ENCODE peak calls at places on chromosomes 7 and 10, in five cellular contexts. One of them, this sample, is unnamed.

GRCh38 chr10:31739146-31739545 is 189.5 kb downstream of the ARHGAP12 start:
- DNase-seq in HEK293T: no peak
- DNase-seq in GM12878: no peak
- DNase-seq in HepG2: no peak
- DNase-seq in K562: no peak
- DNase-seq in this sample: no peak

GRCh38 chr7:79176859-79177477 is 276.5 kb downstream of the MAGI2 start:
- DNase-seq in HEK293T: peak; percentile 29
- DNase-seq in GM12878: no peak
- DNase-seq in HepG2: peak; percentile 10
- DNase-seq in K562: no peak
- DNase-seq in this sample: peak; percentile 23

GRCh38 chr7:29424984-29425309 is 138.7 kb upstream of the PRR15 start:
- DNase-seq in HEK293T: no peak
- DNase-seq in GM12878: no peak
- DNase-seq in HepG2: no peak
- DNase-seq in K562: no peak
- DNase-seq in this sample: no peak

GRCh38 chr10:61225939-61226338 is 227.2 kb downstream of the TMEM26 start:
- DNase-seq in HEK293T: no peak
- DNase-seq in GM12878: no peak
- DNase-seq in HepG2: no peak
- DNase-seq in K562: no peak
- DNase-seq in this sample: no peak

GRCh38 chr7:42914009-42914725 is 2.3 kb upstream of the C7orf25 start:
- DNase-seq in HEK293T: no peak
- DNase-seq in GM12878: no peak
- DNase-seq in HepG2: no peak
- DNase-seq in K562: no peak
- DNase-seq in this sample: no peak

GRCh38 chr7:157564518-157565177 is 227.8 kb downstream of the DNAJB6 start:
- DNase-seq in HEK293T: no peak
- DNase-seq in GM12878: no peak
- DNase-seq in HepG2: no peak
- DNase-seq in K562: no peak
- DNase-seq in this sample: no peak

GRCh38 chr10:681670-682318 is 7.7 kb downstream of the DIP2C start:
- DNase-seq in HEK293T: no peak
- DNase-seq in GM12878: no peak
- DNase-seq in HepG2: peak; percentile 33
- DNase-seq in K562: no peak
- DNase-seq in this sample: no peak

GRCh38 chr7:158753900-158754299 is 49.3 kb upstream of the NCAPG2 start:
- DNase-seq in HEK293T: no peak
- DNase-seq in GM12878: no peak
- DNase-seq in HepG2: no peak
- DNase-seq in K562: no peak
- DNase-seq in this sample: no peak

GRCh38 chr10:5546891-5547683 is 22.3 kb downstream of the CALML3 start:
- DNase-seq in HEK293T: no peak
- DNase-seq in GM12878: no peak
- DNase-seq in HepG2: peak; percentile 34
- DNase-seq in K562: no peak
- DNase-seq in this sample: no peak

GRCh38 chr7:11830582-11831382 is 1.2 kb downstream of the THSD7A start:
- DNase-seq in HEK293T: no peak
- DNase-seq in GM12878: no peak
- DNase-seq in HepG2: no peak
- DNase-seq in K562: no peak
- DNase-seq in this sample: peak; percentile 50

GRCh38 chr10:58807631-58808024 is 295.0 kb downstream of the BICC1 start:
- DNase-seq in HEK293T: no peak
- DNase-seq in GM12878: no peak
- DNase-seq in HepG2: peak; percentile 73
- DNase-seq in K562: no peak
- DNase-seq in this sample: no peak

GRCh38 chr7:148147438-148147837 is 443.1 kb upstream of the C7orf33 start:
- DNase-seq in HEK293T: no peak
- DNase-seq in GM12878: no peak
- DNase-seq in HepG2: no peak
- DNase-seq in K562: no peak
- DNase-seq in this sample: no peak

GRCh38 chr7:66964391-66964790 is 31.0 kb downstream of the SBDS start:
- DNase-seq in HEK293T: no peak
- DNase-seq in GM12878: no peak
- DNase-seq in HepG2: no peak
- DNase-seq in K562: no peak
- DNase-seq in this sample: no peak

GRCh38 chr7:114851406-114852025 is 70.4 kb upstream of the MDFIC start:
- DNase-seq in HEK293T: peak; percentile 10
- DNase-seq in GM12878: no peak
- DNase-seq in HepG2: no peak
- DNase-seq in K562: no peak
- DNase-seq in this sample: no peak

GRCh38 chr10:104640339-104641149 is 546 bp upstream of the SORCS3 start:
- DNase-seq in HEK293T: no peak
- DNase-seq in GM12878: no peak
- DNase-seq in HepG2: no peak
- DNase-seq in K562: no peak
- DNase-seq in this sample: peak; percentile 73

DNA sequence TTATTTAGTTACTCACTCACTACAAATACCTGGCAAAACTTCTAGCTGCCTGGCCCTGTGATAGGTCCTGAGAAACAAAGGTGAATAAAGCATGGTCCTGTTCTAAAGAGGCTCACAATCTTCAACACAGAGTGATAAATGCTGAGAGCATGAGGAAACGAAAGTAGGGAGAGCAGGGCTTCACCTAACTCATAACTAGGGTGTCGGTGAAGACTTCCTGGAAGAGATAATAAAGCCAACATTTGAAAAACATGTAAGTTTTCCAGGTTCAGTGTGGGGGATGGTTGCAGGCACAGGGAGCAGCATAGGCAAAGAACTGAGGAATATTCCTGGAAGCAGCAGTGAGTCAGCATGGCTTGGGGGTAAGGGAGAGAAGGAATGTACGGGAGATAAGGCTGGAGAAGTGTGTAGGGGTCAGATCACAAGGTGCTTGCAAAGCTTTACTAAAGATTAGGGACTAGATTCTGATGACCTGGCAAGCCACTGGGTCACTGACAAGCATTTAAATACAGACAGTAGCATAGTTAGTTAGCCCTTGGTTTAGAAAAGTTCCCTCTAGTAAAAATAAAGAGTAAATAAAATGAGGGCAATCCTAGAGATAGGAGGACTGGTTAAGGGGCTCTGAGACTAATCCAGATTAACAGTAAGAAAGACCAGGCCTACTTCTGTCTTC is 5.1 kb downstream of the KEL start:
- DNase-seq in HEK293T: no peak
- DNase-seq in GM12878: no peak
- DNase-seq in HepG2: no peak
- DNase-seq in K562: peak; percentile 57
- DNase-seq in this sample: no peak
- TF ChIP-seq FOXM1 in HEK293T: no peak
- TF ChIP-seq FOXM1 in GM12878: no peak
- TF ChIP-seq FOXM1 in HepG2: no peak
- TF ChIP-seq FOXM1 in K562: no peak
- TF ChIP-seq FOXM1 in this sample: no peak

DNA sequence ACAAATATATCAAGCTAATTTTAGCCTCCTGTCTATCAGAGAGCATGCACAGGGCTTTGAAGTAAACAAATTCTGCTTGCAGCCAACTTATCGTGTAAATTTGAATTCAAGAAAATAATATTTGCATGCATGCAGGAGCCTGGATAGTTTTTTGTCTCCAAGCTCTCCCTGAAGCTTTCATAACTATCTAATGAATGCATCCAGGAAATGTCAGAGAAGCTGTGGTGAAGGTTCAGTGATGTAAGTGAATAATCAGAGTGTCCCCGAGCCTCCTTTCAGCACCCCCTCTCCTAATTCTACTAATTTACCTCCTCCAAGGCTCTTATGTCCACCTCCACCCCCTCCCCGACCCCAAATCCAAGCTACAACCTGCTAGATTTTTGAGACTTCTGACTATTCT is 172.0 kb upstream of the ZNF32 start:
- DNase-seq in HEK293T: no peak
- DNase-seq in GM12878: no peak
- DNase-seq in HepG2: no peak
- DNase-seq in K562: no peak
- DNase-seq in this sample: no peak
- TF ChIP-seq FOXM1 in HEK293T: no peak
- TF ChIP-seq FOXM1 in GM12878: no peak
- TF ChIP-seq FOXM1 in HepG2: no peak
- TF ChIP-seq FOXM1 in K562: no peak
- TF ChIP-seq FOXM1 in this sample: no peak

DNA sequence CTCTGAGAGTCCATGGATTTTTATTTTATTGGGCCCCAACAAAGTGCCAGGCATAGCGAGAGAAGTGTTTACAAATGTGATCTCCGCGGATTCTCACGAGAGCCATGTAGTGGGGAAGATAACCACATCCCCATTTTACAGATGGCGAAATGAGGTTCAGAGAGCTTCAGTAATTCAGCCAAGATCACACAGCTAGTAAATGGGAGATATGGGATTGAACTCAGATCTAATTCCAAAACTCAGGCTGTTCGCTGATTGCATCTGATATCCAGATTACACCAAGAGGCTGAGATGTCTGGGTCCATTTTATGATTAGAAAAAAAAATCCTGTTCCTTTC is 1.3 kb downstream of the FAS start:
- DNase-seq in HEK293T: no peak
- DNase-seq in GM12878: no peak
- DNase-seq in HepG2: no peak
- DNase-seq in K562: no peak
- DNase-seq in this sample: no peak
- TF ChIP-seq FOXM1 in HEK293T: peak; percentile 76
- TF ChIP-seq FOXM1 in GM12878: no peak
- TF ChIP-seq FOXM1 in HepG2: no peak
- TF ChIP-seq FOXM1 in K562: no peak
- TF ChIP-seq FOXM1 in this sample: no peak

GRCh38 chr7:26664735-26665420 is 199.5 kb downstream of the SKAP2 start:
- DNase-seq in HEK293T: no peak
- DNase-seq in GM12878: no peak
- DNase-seq in HepG2: no peak
- DNase-seq in K562: no peak
- DNase-seq in this sample: no peak
- TF ChIP-seq FOXM1 in HEK293T: no peak
- TF ChIP-seq FOXM1 in GM12878: no peak
- TF ChIP-seq FOXM1 in HepG2: no peak
- TF ChIP-seq FOXM1 in K562: no peak
- TF ChIP-seq FOXM1 in this sample: no peak

GRCh38 chr10:29691564-29692064 is 56.8 kb upstream of the SVIL start:
- DNase-seq in HEK293T: no peak
- DNase-seq in GM12878: no peak
- DNase-seq in HepG2: no peak
- DNase-seq in K562: no peak
- DNase-seq in this sample: peak; percentile 69
- TF ChIP-seq FOXM1 in HEK293T: no peak
- TF ChIP-seq FOXM1 in GM12878: no peak
- TF ChIP-seq FOXM1 in HepG2: no peak
- TF ChIP-seq FOXM1 in K562: no peak
- TF ChIP-seq FOXM1 in this sample: peak; percentile 65

This sample was measured in SK-N-SH.